ENCODE peak calls at places on chromosome 1, in seven cellular contexts. X, V, E, I, R, K and Z are unnamed samples.

GRCh38 chr1:204578867-204579664 is 62.9 kb downstream of the MDM4 start:
- DNase-seq in V (no peak), I (no peak), K (peak), R (no peak), X (no peak), E (no peak), Z (peak)

GRCh38 chr1:36367798-36368197 is 17.9 kb downstream of the STK40 start:
- DNase-seq in X (no peak), I (no peak), K (no peak), R (no peak), E (no peak), V (no peak), Z (no peak)

GRCh38 chr1:214236477-214236876 is 44.5 kb upstream of the SMYD2 start:
- DNase-seq in X (no peak), K (no peak), R (no peak), I (no peak), V (no peak), E (no peak), Z (no peak)

GRCh38 chr1:6868371-6869001 is 83.2 kb downstream of the CAMTA1 start:
- DNase-seq in R (no peak), E (no peak), I (no peak), K (no peak), V (no peak), X (no peak), Z (no peak)

GRCh38 chr1:154910851-154911250 is 25.7 kb downstream of the PMVK start:
- DNase-seq in R (no peak), V (no peak), X (no peak), K (no peak), I (no peak), E (no peak), Z (no peak)

GRCh38 chr1:231720652-231721325 is 94.2 kb downstream of the DISC1 start:
- DNase-seq in V (no peak), K (no peak), E (no peak), I (no peak), R (no peak), X (no peak), Z (no peak)

GRCh38 chr1:244970236-244970652 is 105.9 kb upstream of the HNRNPU start:
- DNase-seq in V (peak), K (peak), E (peak), I (no peak), R (peak), X (peak), Z (peak)

GRCh38 chr1:168397806-168398205 is 117.1 kb downstream of the TBX19 start:
- DNase-seq in R (no peak), X (no peak), E (no peak), K (no peak), V (no peak), I (no peak), Z (no peak)

GRCh38 chr1:117215733-117216462 is 5.2 kb upstream of the VTCN1 start:
- DNase-seq in K (no peak), V (no peak), I (no peak), R (no peak), E (no peak), X (peak), Z (no peak)

DNA sequence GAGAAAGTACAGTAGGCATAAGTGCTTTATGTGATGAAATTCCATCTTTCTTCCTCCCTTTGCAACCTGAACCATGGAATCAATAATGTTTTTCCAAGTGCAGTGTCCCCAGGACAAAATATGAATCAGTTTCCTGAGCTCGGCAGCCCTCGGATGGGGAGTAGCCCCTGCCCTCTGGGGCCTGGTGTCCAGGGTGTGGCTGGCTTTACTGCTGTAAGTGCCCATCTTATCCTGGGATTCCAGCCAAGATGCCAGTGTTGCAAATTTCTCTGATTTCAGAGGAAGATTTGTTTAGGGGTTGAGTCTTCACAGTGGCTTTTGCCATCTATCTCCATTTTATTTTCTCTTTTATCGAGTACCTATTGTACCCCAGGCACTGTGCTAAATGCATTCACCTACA is 40.4 kb upstream of the SRP9 start:
- DNase-seq in V (no peak), R (no peak), X (no peak), E (no peak), K (no peak), I (no peak), Z (peak)
- H3K27ac ChIP-seq in V (no peak), R (no peak), X (no peak), E (no peak), K (no peak), I (no peak), Z (peak)

DNA sequence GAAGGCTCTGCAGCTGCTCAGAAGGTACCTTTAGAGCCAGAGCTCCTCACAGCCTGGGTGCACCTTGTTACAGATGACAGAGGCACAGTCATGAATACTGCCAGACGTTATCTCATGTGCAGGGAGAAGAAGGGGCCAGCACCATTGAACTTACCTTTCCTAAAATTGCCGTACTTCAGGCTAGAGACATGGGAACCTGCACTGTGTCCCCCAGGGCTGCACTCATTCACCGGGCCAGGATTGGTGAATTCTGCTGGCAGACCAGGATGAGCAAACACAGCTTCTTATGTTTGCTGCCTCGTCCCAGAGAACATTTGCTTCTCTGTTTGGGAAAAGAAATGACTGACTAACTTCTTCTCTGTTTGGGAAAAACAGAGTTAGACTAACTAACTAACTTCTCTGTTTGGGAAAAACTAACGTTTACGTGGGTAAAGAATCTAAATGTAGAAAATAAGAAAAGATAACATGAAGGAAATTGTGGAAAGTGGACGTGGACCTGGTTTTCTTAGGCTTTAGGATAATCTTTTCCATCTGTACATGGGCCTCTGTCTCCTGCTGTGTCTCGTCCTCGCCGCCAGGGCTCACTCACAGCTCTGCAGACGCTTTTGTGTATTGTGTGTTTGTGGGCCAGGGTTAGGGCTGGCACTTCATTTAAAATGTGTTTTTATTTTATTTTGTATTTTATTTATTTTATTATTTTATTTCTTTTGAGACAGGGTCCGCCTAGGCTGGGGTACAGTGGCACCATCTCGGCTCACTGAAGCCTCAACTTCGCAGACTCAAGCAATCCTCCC is 9.9 kb downstream of the OBSCN start:
- DNase-seq in X (no peak), V (no peak), I (no peak), R (no peak), E (no peak), K (no peak), Z (no peak)
- H3K27ac ChIP-seq in X (no peak), V (no peak), I (no peak), R (no peak), E (no peak), K (no peak), Z (no peak)

GRCh38 chr1:30822006-30822405 is 64.4 kb upstream of the LAPTM5 start:
- DNase-seq in I (no peak), V (no peak), K (no peak), R (no peak), E (no peak), X (no peak), Z (no peak)
- H3K27ac ChIP-seq in I (peak), V (no peak), K (no peak), R (no peak), E (no peak), X (no peak), Z (no peak)

GRCh38 chr1:43402055-43402865 is 12.6 kb downstream of the SZT2 start:
- DNase-seq in I (no peak), K (no peak), R (no peak), X (no peak), V (no peak), E (no peak), Z (no peak)
- H3K27ac ChIP-seq in I (no peak), K (no peak), R (no peak), X (no peak), V (no peak), E (no peak), Z (no peak)

DNA sequence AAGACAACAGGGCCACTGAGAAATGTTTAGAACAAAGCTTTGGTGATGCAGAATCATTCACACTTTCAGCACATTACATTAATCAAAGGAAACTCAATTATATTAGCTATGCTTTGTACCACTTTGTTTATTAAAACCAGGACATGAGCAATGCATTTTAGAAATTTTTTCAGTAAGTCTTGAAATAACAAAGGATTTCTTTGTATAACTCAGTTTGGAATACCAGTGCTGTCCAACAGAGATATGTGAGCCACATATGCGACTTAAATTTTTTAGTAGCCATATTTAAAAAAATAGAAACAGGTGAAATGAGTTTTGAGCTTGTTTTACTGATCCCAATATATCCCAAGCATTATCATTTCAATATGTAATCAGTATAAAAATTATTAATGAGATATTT is 18.8 kb upstream of the F3 start:
- DNase-seq in K (no peak), I (no peak), V (no peak), X (no peak), R (no peak), E (peak), Z (peak)
- H3K27ac ChIP-seq in K (no peak), I (no peak), V (no peak), X (no peak), R (peak), E (peak), Z (peak)

DNA sequence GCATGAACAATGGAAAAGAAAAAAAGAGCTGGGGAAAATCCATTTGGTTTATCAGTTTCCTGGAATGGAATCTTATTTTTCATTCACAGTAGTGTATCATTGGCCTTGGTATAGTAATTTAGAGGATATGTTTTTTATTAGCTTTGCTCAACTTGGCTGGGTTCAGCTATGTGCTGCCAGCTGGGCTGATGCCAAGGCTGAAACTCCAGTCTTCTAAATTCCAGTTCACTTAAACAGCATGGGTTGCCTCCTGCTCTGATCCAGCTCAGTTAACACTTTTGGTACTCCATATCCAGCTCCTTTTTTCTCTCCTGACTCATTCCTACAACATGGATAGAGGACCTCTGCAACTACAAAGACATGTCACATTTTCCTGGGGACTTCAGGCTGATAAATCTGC is 80.7 kb upstream of the SLFNL1 start:
- DNase-seq in V (no peak), K (peak), I (peak), E (peak), R (no peak), X (peak), Z (peak)
- H3K27ac ChIP-seq in V (no peak), K (peak), I (no peak), E (no peak), R (peak), X (peak), Z (peak)